ENCODE peak calls at places on chromosomes 4 and X, in eight cellular contexts. P is transverse colon, H is uterus, V is NB4, O is H1, Z is stomach, R is epithelial cell of esophagus, K is astrocyte of the spinal cord. C is an unnamed sample.

GRCh38 chr4:155759372-155760252 is 791 bp downstream of the GUCY1B1 start:
- DNase-seq in P (peak; percentile 23), H (peak; percentile 76), V (peak; percentile 1), O (peak; percentile 66), Z (peak; percentile 25), R (peak; percentile 29), K (no peak), C (peak; percentile 9)

GRCh38 chr4:176360446-176360845 is 40.7 kb downstream of the SPCS3 start:
- DNase-seq in P (no peak), H (no peak), V (no peak), O (no peak), Z (no peak), R (peak; percentile 42), K (no peak), C (no peak)

GRCh38 chr4:143358923-143359694 is 22.4 kb downstream of the GAB1 start:
- DNase-seq in P (peak; percentile 78), H (no peak), V (peak; percentile 48), O (no peak), Z (peak; percentile 73), R (peak; percentile 93), K (peak; percentile 79), C (peak; percentile 60)

GRCh38 chrX:140949231-140949630 is 53.2 kb upstream of the SPANXB1 start:
- DNase-seq in P (no peak), H (no peak), V (no peak), O (no peak), Z (no peak), R (peak; percentile 69), K (peak; percentile 25), C (peak; percentile 1)

GRCh38 chr4:84994280-84994679 is 27.8 kb upstream of the WDFY3 start:
- DNase-seq in P (no peak), H (no peak), V (no peak), O (no peak), Z (no peak), R (no peak), K (peak; percentile 1), C (no peak)

GRCh38 chr4:55568905-55569504 is 22.3 kb upstream of the CLOCK start:
- DNase-seq in P (no peak), H (no peak), V (no peak), O (no peak), Z (no peak), R (no peak), K (no peak), C (no peak)

GRCh38 chr4:174437324-174437723 is 85.0 kb downstream of the HPGD start:
- DNase-seq in P (no peak), H (no peak), V (no peak), O (no peak), Z (no peak), R (peak; percentile 81), K (peak; percentile 87), C (peak; percentile 41)

GRCh38 chr4:120052840-120053239 is 13.8 kb downstream of the MAD2L1 start:
- DNase-seq in P (no peak), H (no peak), V (peak; percentile 32), O (no peak), Z (no peak), R (peak; percentile 90), K (peak; percentile 96), C (peak; percentile 23)

GRCh38 chrX:101999644-102000539 is 68.1 kb upstream of the ZMAT1 start:
- DNase-seq in P (no peak), H (no peak), V (no peak), O (peak; percentile 48), Z (no peak), R (no peak), K (no peak), C (no peak)

GRCh38 chr4:152680988-152681731 is 1.4 kb upstream of the TMEM154 start:
- DNase-seq in P (no peak), H (no peak), V (peak; percentile 82), O (no peak), Z (no peak), R (peak; percentile 99), K (peak; percentile 65), C (peak; percentile 93)

GRCh38 chr4:67922697-67923096 is 38.9 kb upstream of the TMPRSS11D start:
- DNase-seq in P (no peak), H (no peak), V (no peak), O (no peak), Z (no peak), R (peak; percentile 77), K (peak; percentile 37), C (no peak)

GRCh38 chr4:67915400-67915966 is 31.7 kb upstream of the TMPRSS11D start:
- DNase-seq in P (no peak), H (no peak), V (no peak), O (no peak), Z (no peak), R (no peak), K (no peak), C (no peak)

GRCh38 chr4:67918428-67918827 is 34.6 kb upstream of the TMPRSS11D start:
- DNase-seq in P (no peak), H (no peak), V (no peak), O (no peak), Z (no peak), R (peak; percentile 37), K (no peak), C (peak; percentile 18)
- TF ChIP-seq CTCF in P (no peak), H (no peak), V (peak; percentile 4), O (peak; percentile 56), Z (no peak), R (peak; percentile 89), K (peak; percentile 34), C (peak; percentile 27)

DNA sequence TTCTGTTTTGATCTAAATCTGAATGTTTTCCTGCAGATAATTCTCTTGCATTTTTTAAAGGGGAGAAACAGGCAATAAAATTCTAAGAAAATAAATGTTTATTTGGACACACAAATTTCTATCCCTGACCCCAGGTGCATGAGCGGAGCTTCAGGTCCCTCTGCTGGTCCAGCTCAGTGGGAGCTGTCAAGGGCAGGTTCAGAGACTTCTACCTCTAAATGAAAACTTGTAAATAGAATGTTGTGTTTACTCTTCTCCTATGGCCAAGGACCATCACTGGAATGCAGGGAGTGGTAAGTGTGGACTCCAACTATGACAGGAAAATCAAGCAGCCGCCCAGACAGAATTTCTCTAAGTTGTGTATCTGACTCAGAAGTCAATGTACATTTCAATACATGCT is 148.6 kb upstream of the TTC29 start:
- DNase-seq in P (no peak), H (no peak), V (no peak), O (no peak), Z (no peak), R (peak; percentile 4), K (no peak), C (no peak)
- TF ChIP-seq CTCF in P (no peak), H (no peak), V (no peak), O (peak; percentile 56), Z (no peak), R (peak; percentile 32), K (peak; percentile 31), C (no peak)

DNA sequence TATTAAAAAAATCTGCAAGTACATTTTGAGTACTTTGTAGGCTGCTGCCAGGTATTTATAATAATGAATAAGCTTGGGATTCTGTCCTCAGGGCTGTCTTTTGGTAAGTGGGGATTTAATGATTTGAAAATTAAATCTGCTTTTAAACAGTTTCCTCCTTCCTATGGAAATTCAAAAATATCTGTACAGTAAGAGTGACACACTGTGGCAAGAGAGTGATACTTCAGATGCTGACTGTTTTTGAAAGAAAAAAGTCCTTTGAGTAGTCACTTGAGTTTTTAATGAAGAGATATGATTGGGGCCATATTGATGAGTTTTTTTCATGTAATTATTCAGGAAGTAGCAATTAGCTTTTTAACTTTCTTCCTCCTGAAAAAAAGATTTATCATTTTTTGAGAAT is 49.2 kb downstream of the SMARCAD1 start:
- DNase-seq in P (no peak), H (no peak), V (peak; percentile 11), O (no peak), Z (no peak), R (no peak), K (no peak), C (no peak)
- TF ChIP-seq CTCF in P (no peak), H (no peak), V (no peak), O (no peak), Z (no peak), R (peak; percentile 18), K (peak; percentile 35), C (peak; percentile 35)

DNA sequence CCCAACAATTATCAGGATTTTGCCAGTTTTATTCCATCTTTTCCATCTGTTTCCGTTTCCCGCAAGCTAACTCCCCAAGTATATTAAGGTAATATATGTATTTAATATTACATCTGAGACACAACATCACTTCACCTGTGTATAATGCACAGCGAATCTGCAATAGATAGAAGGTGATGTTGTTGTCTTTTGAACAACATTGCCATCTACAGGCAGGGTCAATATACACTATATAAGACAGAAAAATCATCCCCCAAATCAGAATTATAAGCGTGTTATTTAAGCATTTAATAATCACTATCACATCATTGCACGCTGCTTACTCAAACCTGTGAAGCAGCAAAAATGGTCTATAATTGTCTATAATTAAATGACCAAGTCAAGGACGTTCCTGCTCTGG is 1115.5 kb downstream of the NLGN4X start:
- DNase-seq in P (no peak), H (no peak), V (peak; percentile 27), O (no peak), Z (no peak), R (peak; percentile 20), K (peak; percentile 3), C (peak; percentile 0)
- TF ChIP-seq CTCF in P (no peak), H (no peak), V (peak; percentile 13), O (peak; percentile 6), Z (no peak), R (peak; percentile 27), K (peak; percentile 22), C (peak; percentile 7)

GRCh38 chrX:13478740-13479451 is 90.5 kb upstream of the EGFL6 start:
- DNase-seq in P (no peak), H (no peak), V (no peak), O (no peak), Z (no peak), R (no peak), K (no peak), C (no peak)

GRCh38 chrX:13472975-13473665 is 96.3 kb upstream of the EGFL6 start:
- DNase-seq in P (no peak), H (no peak), V (no peak), O (no peak), Z (no peak), R (no peak), K (no peak), C (no peak)

GRCh38 chrX:13479452-13479813 is 90.0 kb upstream of the EGFL6 start:
- DNase-seq in P (no peak), H (no peak), V (no peak), O (no peak), Z (no peak), R (no peak), K (no peak), C (no peak)

GRCh38 chrX:13473666-13474516 is 95.5 kb upstream of the EGFL6 start:
- DNase-seq in P (no peak), H (no peak), V (no peak), O (no peak), Z (no peak), R (no peak), K (peak; percentile 26), C (no peak)

GRCh38 chrX:13476384-13476783 is 93.0 kb upstream of the EGFL6 start:
- DNase-seq in P (no peak), H (no peak), V (no peak), O (no peak), Z (no peak), R (no peak), K (no peak), C (no peak)
- TF ChIP-seq CTCF in P (no peak), H (no peak), V (no peak), O (no peak), Z (no peak), R (no peak), K (no peak), C (no peak)

GRCh38 chrX:2284601-2285000 is 216.2 kb downstream of the DHRSX start:
- DNase-seq in P (no peak), H (no peak), V (no peak), O (no peak), Z (no peak), R (no peak), K (no peak), C (no peak)
- TF ChIP-seq CTCF in P (no peak), H (no peak), V (no peak), O (no peak), Z (no peak), R (no peak), K (no peak), C (no peak)

C was measured in RWPE1.